ENCODE peak calls at places on chromosomes 13 and 19, in six cellular contexts. S is colonic mucosa, M is left lung, T is uterus, U is cardiac muscle cell, D is thyroid gland. I is an unnamed sample.

GRCh38 chr13:40159736-40160135 is 504.3 kb downstream of the COG6 start:
- DNase-seq in T (no peak), U (no peak), M (no peak), S (no peak), D (no peak), I (no peak)

GRCh38 chr13:106522898-106523525 is 12.4 kb downstream of the EFNB2 start:
- DNase-seq in M (no peak), S (peak; percentile 41), D (no peak), T (no peak), U (no peak), I (no peak)

GRCh38 chr13:102569488-102569887 is 27.3 kb upstream of the TPP2 start:
- DNase-seq in M (no peak), D (no peak), S (no peak), U (peak; percentile 48), T (no peak), I (peak; percentile 50)

GRCh38 chr19:13091400-13092161 is 11.1 kb downstream of the LYL1 start:
- DNase-seq in S (no peak), D (no peak), M (peak; percentile 72), T (peak; percentile 88), U (peak; percentile 96), I (peak; percentile 74)

GRCh38 chr19:5166262-5166661 is 174.3 kb downstream of the PTPRS start:
- DNase-seq in T (no peak), U (peak; percentile 37), S (no peak), M (no peak), D (no peak), I (peak; percentile 21)

GRCh38 chr13:45490068-45490467 is 25.3 kb downstream of the COG3 start:
- DNase-seq in T (no peak), S (no peak), U (no peak), D (no peak), M (no peak), I (no peak)

GRCh38 chr13:80131204-80131603 is 209.7 kb downstream of the SPRY2 start:
- DNase-seq in D (peak; percentile 77), T (peak; percentile 37), M (peak; percentile 85), U (peak; percentile 82), S (peak; percentile 85), I (no peak)

GRCh38 chr19:13381827-13382632 is 124.2 kb downstream of the CACNA1A start:
- DNase-seq in S (no peak), M (no peak), U (peak; percentile 91), D (no peak), T (no peak), I (no peak)

GRCh38 chr13:45196622-45197021 is 4.2 kb downstream of the KCTD4 start:
- DNase-seq in T (no peak), S (no peak), M (no peak), U (peak; percentile 28), D (peak; percentile 9), I (no peak)

GRCh38 chr19:56727731-56728130 is 56.2 kb upstream of the ZNF835 start:
- DNase-seq in D (no peak), S (no peak), M (no peak), T (no peak), U (no peak), I (no peak)

GRCh38 chr19:48041877-48042580 is 1.9 kb downstream of the CABP5 start:
- DNase-seq in S (no peak), D (no peak), U (no peak), T (no peak), M (no peak), I (no peak)

GRCh38 chr13:50969691-50970090 is 60.1 kb downstream of the RNASEH2B start:
- DNase-seq in M (no peak), S (no peak), U (peak; percentile 34), D (no peak), T (no peak), I (no peak)

GRCh38 chr19:43290568-43291359 is 21.4 kb upstream of the PSG9 start:
- DNase-seq in T (no peak), M (no peak), U (peak; percentile 14), D (no peak), S (no peak), I (no peak)

GRCh38 chr13:114179087-114179658 is at the start of gene CFAP97D2:
- DNase-seq in T (no peak), M (no peak), U (no peak), D (no peak), S (no peak), I (no peak)

GRCh38 chr13:25377244-25377962 is 5.6 kb downstream of the ATP8A2 start:
- DNase-seq in D (no peak), S (no peak), M (no peak), T (no peak), U (no peak), I (no peak)

GRCh38 chr19:2820112-2820702 is 539 bp downstream of the ZNF554 start:
- DNase-seq in T (no peak), D (no peak), M (no peak), S (peak; percentile 28), U (no peak), I (no peak)

GRCh38 chr13:113411216-113412023 is 41.9 kb downstream of the ADPRHL1 start:
- DNase-seq in M (peak; percentile 54), U (peak; percentile 74), T (no peak), D (no peak), S (peak; percentile 35), I (peak; percentile 91)

GRCh38 chr19:28393574-28394336 is 819.2 kb downstream of the UQCRFS1 start:
- DNase-seq in U (no peak), S (no peak), T (peak; percentile 33), M (no peak), D (no peak), I (no peak)

GRCh38 chr19:6476155-6476895 is 5.3 kb downstream of the DENND1C start:
- DNase-seq in M (peak; percentile 88), U (peak; percentile 49), T (peak; percentile 31), S (peak; percentile 95), D (peak; percentile 29), I (no peak)
- H3K4me3 ChIP-seq in M (peak overlapping the region; percentile 9), U (peak overlapping the region; percentile 27), T (no peak overlapping the region), S (peak overlapping the region; percentile 25), D (no peak overlapping the region), I (peak overlapping the region; percentile 14)

GRCh38 chr13:100230813-100231575 is 142.1 kb downstream of the PCCA start:
- DNase-seq in U (no peak), S (peak; percentile 27), T (no peak), M (no peak), D (peak; percentile 12), I (no peak)
- H3K36me3 ChIP-seq in U (no peaks in the 10 kb centered on the region), S (no peaks in the 10 kb centered on the region), T (no peaks in the 10 kb centered on the region), M (no peaks in the 10 kb centered on the region), D (no peaks in the 10 kb centered on the region), I (no peaks in the 10 kb centered on the region)

GRCh38 chr13:112096959-112097358 is 30.0 kb downstream of the SOX1 start:
- DNase-seq in U (no peak), M (no peak), T (no peak), S (no peak), D (no peak), I (no peak)

GRCh38 chr13:112095354-112095753 is 28.4 kb downstream of the SOX1 start:
- DNase-seq in M (no peak), U (no peak), T (no peak), S (no peak), D (no peak), I (no peak)

GRCh38 chr13:112101360-112101930 is 34.5 kb downstream of the SOX1 start:
- DNase-seq in M (no peak), S (no peak), D (no peak), T (no peak), U (no peak), I (no peak)

GRCh38 chr13:112098699-112099098 is 31.8 kb downstream of the SOX1 start:
- DNase-seq in S (no peak), U (no peak), M (no peak), T (no peak), D (no peak), I (no peak)

GRCh38 chr13:112097770-112098169 is 30.8 kb downstream of the SOX1 start:
- DNase-seq in S (no peak), T (no peak), M (no peak), D (no peak), U (no peak), I (no peak)
- TF ChIP-seq CTCF in S (no peak), T (no peak), M (no peak), D (no peak), U (no peak), I (no peak)

GRCh38 chr19:49823472-49823871 is 5.4 kb downstream of the MED25 start:
- DNase-seq in U (no peak), D (no peak), S (no peak), M (no peak), T (no peak), I (no peak)

GRCh38 chr19:49817964-49818690 is at the start of gene MED25:
- DNase-seq in T (peak; percentile 84), U (peak; percentile 88), D (peak; percentile 81), S (peak; percentile 88), M (peak; percentile 96), I (peak; percentile 46)

GRCh38 chr19:49816616-49817015 is 1.5 kb upstream of the MED25 start:
- DNase-seq in T (no peak), M (no peak), D (no peak), S (no peak), U (no peak), I (no peak)

GRCh38 chr19:49818691-49819331 is 722 bp downstream of the MED25 start:
- DNase-seq in S (no peak), T (no peak), U (no peak), D (no peak), M (no peak), I (no peak)

GRCh38 chr19:49820125-49820524 is 2.0 kb downstream of the MED25 start:
- DNase-seq in D (peak; percentile 44), U (peak; percentile 70), M (no peak), S (no peak), T (no peak), I (no peak)
- H3K4me3 ChIP-seq in D (no peak overlapping the region), U (no peak overlapping the region), M (no peak overlapping the region), S (no peak overlapping the region), T (no peak overlapping the region), I (no peak overlapping the region)

DNA sequence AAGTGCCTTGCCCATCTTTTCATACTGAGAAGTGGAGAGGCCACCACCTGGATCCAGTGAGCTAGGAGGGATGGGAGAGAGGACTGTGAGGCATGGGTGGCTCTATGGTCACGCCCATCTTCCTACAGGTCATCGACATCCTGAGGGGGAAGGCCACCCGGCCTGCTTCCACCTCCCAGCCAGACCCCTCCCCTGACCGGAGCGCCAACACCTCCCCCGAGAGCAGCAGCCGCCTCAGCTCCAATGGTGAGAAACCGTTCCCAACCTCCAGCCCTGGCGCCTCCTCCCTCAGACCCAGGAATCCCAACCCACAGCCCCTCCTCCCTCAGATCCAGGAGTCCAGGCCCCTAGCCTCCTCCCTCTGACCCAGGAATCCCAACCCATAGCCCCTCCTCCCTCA is 10.1 kb downstream of the BCL3 start:
- DNase-seq in D (no peak), T (peak; percentile 43), M (no peak), S (no peak), U (peak; percentile 58), I (no peak)
- H3K36me3 ChIP-seq in D (peaks cover 28% of the 10 kb centered on the region), T (no peaks in the 10 kb centered on the region), M (peaks cover 3% of the 10 kb centered on the region), S (peaks cover 9% of the 10 kb centered on the region), U (no peaks in the 10 kb centered on the region), I (peaks cover 42% of the 10 kb centered on the region)

DNA sequence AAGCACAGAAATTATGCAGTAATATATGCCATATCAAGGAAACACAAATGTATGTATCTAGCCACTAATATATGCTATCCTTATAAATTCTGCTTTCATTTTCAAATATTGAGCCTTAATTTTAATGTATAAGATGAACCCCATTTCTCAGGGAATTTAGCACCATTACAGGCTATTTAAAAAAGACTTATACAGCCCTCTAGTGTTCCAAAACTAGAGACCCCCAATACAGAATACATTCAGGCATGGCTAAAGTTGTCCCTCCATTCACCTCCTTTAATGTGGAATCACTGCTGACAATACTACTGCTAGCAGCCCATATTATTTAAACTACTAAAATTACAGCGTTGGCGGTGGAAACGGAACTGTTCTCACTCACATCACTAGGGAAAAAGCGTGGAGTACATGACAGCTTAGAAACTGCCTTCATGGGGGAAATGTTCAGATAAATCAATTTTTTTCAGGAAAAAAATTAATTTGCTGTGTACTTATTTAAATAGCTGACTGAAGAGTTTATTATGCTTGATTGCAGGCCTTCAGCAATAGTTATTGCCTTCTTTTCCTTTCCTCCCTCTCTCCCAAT is 541.0 kb downstream of the PCDH9 start:
- DNase-seq in M (no peak), S (no peak), T (no peak), D (no peak), U (peak; percentile 42), I (no peak)
- TF ChIP-seq CTCF in M (no peak), S (no peak), T (no peak), D (no peak), U (peak; percentile 42), I (peak; percentile 17)